ENCODE peak calls at places on chromosomes 4 and X, in nine cellular contexts. F is heart right ventricle, W is endothelial cell, D is cardiac muscle cell, Y is A549, Z is fibroblast of mammary gland, C is fibroblast of the aortic adventitia, V is GM06990, N is prostate gland. R is an unnamed sample.

GRCh38 chr4:152591361-152591760 is 55.5 kb upstream of the FBXW7 start:
- DNase-seq in Y (no peak), Z (peak; percentile 69), F (peak; percentile 20), W (peak; percentile 36), V (peak; percentile 15), C (peak; percentile 18), D (peak; percentile 66), N (no peak), R (no peak)

GRCh38 chr4:186651624-186652023 is 72.0 kb downstream of the FAT1 start:
- DNase-seq in W (no peak), D (peak; percentile 29), Y (peak; percentile 59), Z (no peak), N (peak; percentile 78), C (peak; percentile 24), V (no peak), F (peak; percentile 86), R (no peak)

GRCh38 chr4:74376888-74377483 is 12.0 kb downstream of the EREG start:
- DNase-seq in W (no peak), N (no peak), Y (peak; percentile 67), F (no peak), V (no peak), D (peak; percentile 90), C (peak; percentile 83), Z (peak; percentile 85), R (no peak)

GRCh38 chr4:140149851-140150635 is 3.9 kb downstream of the MAML3 start:
- DNase-seq in C (peak; percentile 46), D (peak; percentile 51), W (peak; percentile 70), N (peak; percentile 84), Y (peak; percentile 66), V (peak; percentile 16), F (peak; percentile 80), Z (peak; percentile 41), R (peak; percentile 75)

GRCh38 chr4:37770016-37770415 is 56.5 kb upstream of the PGM2 start:
- DNase-seq in N (no peak), D (peak; percentile 85), W (no peak), Y (no peak), V (no peak), C (peak; percentile 70), F (no peak), Z (peak; percentile 59), R (no peak)

GRCh38 chr4:122104184-122104583 is 47.9 kb upstream of the BLTP1 start:
- DNase-seq in V (no peak), W (no peak), D (no peak), N (no peak), C (no peak), Y (no peak), Z (no peak), F (no peak), R (no peak)

GRCh38 chr4:175702703-175703102 is 109.4 kb downstream of the GPM6A start:
- DNase-seq in V (no peak), Z (no peak), F (no peak), C (no peak), W (no peak), Y (no peak), D (no peak), N (no peak), R (no peak)

GRCh38 chr4:73735231-73735630 is 5.1 kb upstream of the CXCL8 start:
- DNase-seq in Y (no peak), C (peak; percentile 49), V (peak; percentile 58), D (no peak), F (no peak), Z (peak; percentile 91), W (no peak), N (no peak), R (no peak)

GRCh38 chrX:19579485-19579884 is 64.2 kb upstream of the MAP3K15 start:
- DNase-seq in W (no peak), F (no peak), Y (no peak), N (no peak), C (peak; percentile 39), V (no peak), D (peak; percentile 65), Z (peak; percentile 79), R (no peak)

GRCh38 chr4:143163618-143164017 is 21.1 kb upstream of the USP38 start:
- DNase-seq in Y (no peak), V (no peak), F (no peak), N (no peak), W (no peak), Z (no peak), D (no peak), C (no peak), R (no peak)

GRCh38 chrX:66200855-66201795 is 37.1 kb downstream of the HEPH start:
- DNase-seq in V (no peak), Z (peak; percentile 28), C (peak; percentile 54), F (no peak), N (no peak), D (peak; percentile 33), W (no peak), Y (peak; percentile 9), R (no peak)
- TF ChIP-seq CTCF in V (peak; percentile 39), Z (peak; percentile 32), C (peak; percentile 48), F (peak; percentile 48), N (no peak), D (peak; percentile 39), W (no peak), Y (no peak), R (peak; percentile 31)

GRCh38 chrX:50905334-50905733 is 5.2 kb upstream of the BMP15 start:
- DNase-seq in Z (no peak), Y (peak; percentile 3), N (no peak), V (no peak), F (no peak), D (peak; percentile 2), W (no peak), C (no peak), R (no peak)
- TF ChIP-seq CTCF in Z (peak; percentile 30), Y (no peak), N (no peak), V (peak; percentile 48), F (peak; percentile 44), D (peak; percentile 23), W (peak; percentile 55), C (peak; percentile 23), R (peak; percentile 30)

DNA sequence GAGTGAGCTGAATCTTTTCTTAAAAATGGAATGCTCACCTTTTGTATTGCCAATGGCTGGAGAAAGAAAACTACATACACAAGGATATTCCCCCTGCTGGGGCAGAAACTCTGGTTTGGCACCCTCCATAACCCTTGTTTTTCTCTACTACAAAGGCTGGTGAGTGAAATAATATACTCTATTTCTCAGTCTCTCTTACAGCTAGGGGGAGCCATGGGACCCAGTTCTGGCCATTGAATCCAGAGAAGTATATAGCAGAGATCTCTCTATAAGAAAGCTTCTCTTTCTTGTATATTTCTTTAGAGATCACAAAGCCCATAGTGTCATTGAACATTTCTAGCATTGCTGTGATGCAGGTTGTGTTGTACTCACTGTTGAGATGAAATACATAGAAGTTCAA is 49.8 kb downstream of the SMPX start:
- DNase-seq in D (peak; percentile 2), W (no peak), N (no peak), Y (no peak), Z (no peak), C (peak; percentile 25), V (no peak), F (no peak), R (no peak)
- TF ChIP-seq CTCF in D (peak; percentile 15), W (no peak), N (no peak), Y (no peak), Z (peak; percentile 38), C (peak; percentile 37), V (peak; percentile 49), F (no peak), R (peak; percentile 17)

GRCh38 chrX:75155830-75156525 is at the start of gene ABCB7:
- DNase-seq in D (peak; percentile 82), N (peak; percentile 70), Y (peak; percentile 79), F (peak; percentile 73), W (peak; percentile 40), C (peak; percentile 82), V (peak; percentile 70), Z (peak; percentile 76), R (no peak)
- TF ChIP-seq CTCF in D (peak; percentile 25), N (no peak), Y (no peak), F (peak; percentile 33), W (no peak), C (peak; percentile 23), V (no peak), Z (peak; percentile 5), R (no peak)

GRCh38 chrX:17944833-17945497 is 83.9 kb upstream of the RAI2 start:
- DNase-seq in Z (peak; percentile 15), W (peak; percentile 7), N (peak; percentile 4), F (no peak), Y (peak; percentile 7), C (peak; percentile 3), V (no peak), D (no peak), R (no peak)
- TF ChIP-seq CTCF in Z (peak; percentile 64), W (peak; percentile 67), N (no peak), F (peak; percentile 53), Y (peak; percentile 44), C (peak; percentile 50), V (peak; percentile 70), D (peak; percentile 33), R (peak; percentile 46)

GRCh38 chrX:15567886-15568616 is 32.7 kb downstream of the ACE2 start:
- DNase-seq in Y (peak; percentile 9), D (peak; percentile 51), V (no peak), N (no peak), Z (no peak), F (no peak), C (peak; percentile 60), W (no peak), R (no peak)
- TF ChIP-seq CTCF in Y (peak; percentile 41), D (peak; percentile 59), V (peak; percentile 15), N (no peak), Z (peak; percentile 27), F (no peak), C (peak; percentile 73), W (no peak), R (peak; percentile 50)

GRCh38 chrX:22278375-22278774 is 5.7 kb downstream of the CBLL2 start:
- DNase-seq in Z (peak; percentile 23), D (no peak), Y (peak; percentile 11), V (no peak), W (no peak), N (no peak), F (no peak), C (no peak), R (no peak)
- TF ChIP-seq CTCF in Z (no peak), D (no peak), Y (no peak), V (no peak), W (no peak), N (no peak), F (no peak), C (peak; percentile 0), R (peak; percentile 22)

DNA sequence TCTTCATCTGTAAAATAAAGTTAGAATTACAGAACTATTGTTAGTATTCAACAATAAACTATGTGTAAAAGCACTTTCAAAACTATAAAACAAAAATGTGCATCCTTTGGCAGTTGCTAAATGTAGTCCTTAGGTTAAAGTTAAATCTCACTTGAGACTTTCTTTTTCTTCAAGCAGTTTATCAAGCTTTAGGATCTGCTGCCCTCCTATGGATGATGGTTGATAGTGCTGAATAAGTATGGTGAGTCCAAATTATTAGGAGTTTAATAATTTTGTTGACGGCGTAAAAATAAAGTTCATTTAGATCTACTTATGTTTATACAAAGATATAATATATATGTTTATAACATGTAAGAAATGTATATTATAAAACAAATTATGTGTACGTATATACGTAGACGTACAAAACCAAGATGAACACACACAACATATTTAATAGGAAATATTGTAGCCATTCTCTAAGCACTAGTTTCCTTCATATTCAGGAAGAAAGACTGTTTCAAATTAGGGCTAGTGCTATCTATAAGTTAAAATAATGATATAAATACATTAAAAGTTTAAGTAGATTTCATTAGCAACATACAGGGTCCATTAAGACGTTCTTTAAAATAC is 22.3 kb downstream of the UGT2A2 start:
- DNase-seq in W (peak; percentile 30), F (no peak), D (peak; percentile 53), Y (peak; percentile 61), C (peak; percentile 68), V (no peak), Z (peak; percentile 43), N (peak; percentile 13), R (no peak)
- TF ChIP-seq CTCF in W (peak; percentile 63), F (peak; percentile 29), D (peak; percentile 45), Y (peak; percentile 62), C (peak; percentile 61), V (peak; percentile 38), Z (peak; percentile 45), N (no peak), R (peak; percentile 81)